ENCODE peak calls at places on chromosome 12, in ten cellular contexts. O is prostate gland; B is foreskin fibroblast; X is cardiac muscle cell; K is CD4-positive, alpha-beta T cell; R is mucosa of descending colon; C is breast epithelium; Z is WTC11; S is GM23338; I is omental fat pad. J is an unnamed sample.

GRCh38 chr12:108826115-108826806 is 31.1 kb downstream of the SSH1 start:
- DNase-seq in O (no peak), B (peak; percentile 98), X (no peak), K (no peak), R (peak; percentile 48), C (no peak), Z (no peak), S (no peak), I (no peak), J (peak; percentile 20)

GRCh38 chr12:89949457-89950195 is 241.0 kb upstream of the ATP2B1 start:
- DNase-seq in O (peak; percentile 27), B (peak; percentile 62), X (peak; percentile 45), K (peak; percentile 19), R (peak; percentile 48), C (no peak), Z (no peak), S (peak; percentile 34), I (no peak), J (peak; percentile 70)

GRCh38 chr12:27524839-27525238 is 833 bp downstream of the PPFIBP1 start:
- DNase-seq in O (peak; percentile 27), B (peak; percentile 59), X (no peak), K (no peak), R (peak; percentile 57), C (peak; percentile 25), Z (no peak), S (peak; percentile 14), I (no peak), J (no peak)

GRCh38 chr12:109822951-109823411 is 10.2 kb downstream of the TRPV4 start:
- DNase-seq in O (peak; percentile 85), B (no peak), X (no peak), K (no peak), R (no peak), C (peak; percentile 60), Z (no peak), S (no peak), I (no peak), J (no peak)

GRCh38 chr12:111434049-111434448 is 28.3 kb downstream of the SH2B3 start:
- DNase-seq in O (no peak), B (no peak), X (no peak), K (no peak), R (no peak), C (no peak), Z (no peak), S (no peak), I (no peak), J (no peak)

GRCh38 chr12:107415066-107415465 is 270.5 kb upstream of the PWP1 start:
- DNase-seq in O (no peak), B (peak; percentile 70), X (no peak), K (no peak), R (no peak), C (no peak), Z (no peak), S (no peak), I (no peak), J (no peak)

GRCh38 chr12:131082795-131083194 is 129.1 kb downstream of the ADGRD1 start:
- DNase-seq in O (no peak), B (no peak), X (no peak), K (no peak), R (no peak), C (no peak), Z (peak; percentile 4), S (no peak), I (no peak), J (no peak)

GRCh38 chr12:76983420-76983819 is 81.9 kb downstream of the E2F7 start:
- DNase-seq in O (no peak), B (no peak), X (no peak), K (no peak), R (no peak), C (no peak), Z (no peak), S (no peak), I (no peak), J (no peak)

GRCh38 chr12:1410794-1411193 is 183.6 kb downstream of the FBXL14 start:
- DNase-seq in O (no peak), B (peak; percentile 15), X (no peak), K (no peak), R (no peak), C (no peak), Z (no peak), S (no peak), I (no peak), J (no peak)

GRCh38 chr12:82651489-82651888 is 35.2 kb upstream of the TMTC2 start:
- DNase-seq in O (no peak), B (no peak), X (no peak), K (no peak), R (no peak), C (no peak), Z (no peak), S (no peak), I (no peak), J (no peak)

GRCh38 chr12:129097451-129097850 is 244.2 kb downstream of the GLT1D1 start:
- DNase-seq in O (no peak), B (no peak), X (no peak), K (no peak), R (no peak), C (no peak), Z (no peak), S (no peak), I (no peak), J (no peak)

GRCh38 chr12:27988594-27989233 is 16.2 kb upstream of the PTHLH start:
- DNase-seq in O (no peak), B (no peak), X (no peak), K (no peak), R (no peak), C (no peak), Z (no peak), S (no peak), I (no peak), J (no peak)

GRCh38 chr12:51533799-51534198 is 57.2 kb upstream of the SCN8A start:
- DNase-seq in O (no peak), B (peak; percentile 28), X (peak; percentile 41), K (no peak), R (no peak), C (no peak), Z (no peak), S (peak; percentile 54), I (no peak), J (no peak)
- TF ChIP-seq CTCF in O (no peak), B (peak; percentile 20), X (peak; percentile 21), K (no peak), R (no peak), C (no peak), Z (no peak), S (peak; percentile 55), I (no peak), J (no peak)

GRCh38 chr12:100391856-100392255 is 35.0 kb downstream of the SLC17A8 start:
- DNase-seq in O (no peak), B (no peak), X (no peak), K (no peak), R (peak; percentile 86), C (no peak), Z (no peak), S (no peak), I (no peak), J (no peak)
- TF ChIP-seq CTCF in O (peak; percentile 25), B (no peak), X (peak; percentile 42), K (no peak), R (no peak), C (no peak), Z (no peak), S (peak; percentile 27), I (no peak), J (no peak)

GRCh38 chr12:11496157-11496851 is 100.9 kb upstream of the PRB2 start:
- DNase-seq in O (no peak), B (no peak), X (no peak), K (no peak), R (no peak), C (no peak), Z (no peak), S (peak; percentile 49), I (no peak), J (no peak)
- TF ChIP-seq CTCF in O (no peak), B (no peak), X (no peak), K (no peak), R (no peak), C (no peak), Z (no peak), S (no peak), I (no peak), J (no peak)

GRCh38 chr12:49069507-49070346 is at the start of gene RHEBL1:
- DNase-seq in O (peak; percentile 98), B (peak; percentile 99), X (peak; percentile 99), K (peak; percentile 96), R (peak; percentile 99), C (peak; percentile 97), Z (peak; percentile 95), S (peak; percentile 97), I (peak; percentile 97), J (peak; percentile 100)
- TF ChIP-seq CTCF in O (peak; percentile 33), B (no peak), X (no peak), K (no peak), R (no peak), C (no peak), Z (no peak), S (peak; percentile 22), I (no peak), J (no peak)

GRCh38 chr12:67069451-67070306 is 199.5 kb upstream of the CAND1 start:
- DNase-seq in O (no peak), B (peak; percentile 52), X (peak; percentile 69), K (peak; percentile 25), R (peak; percentile 41), C (no peak), Z (peak; percentile 74), S (peak; percentile 87), I (no peak), J (peak; percentile 35)
- TF ChIP-seq CTCF in O (no peak), B (no peak), X (no peak), K (no peak), R (no peak), C (no peak), Z (no peak), S (no peak), I (no peak), J (no peak)

DNA sequence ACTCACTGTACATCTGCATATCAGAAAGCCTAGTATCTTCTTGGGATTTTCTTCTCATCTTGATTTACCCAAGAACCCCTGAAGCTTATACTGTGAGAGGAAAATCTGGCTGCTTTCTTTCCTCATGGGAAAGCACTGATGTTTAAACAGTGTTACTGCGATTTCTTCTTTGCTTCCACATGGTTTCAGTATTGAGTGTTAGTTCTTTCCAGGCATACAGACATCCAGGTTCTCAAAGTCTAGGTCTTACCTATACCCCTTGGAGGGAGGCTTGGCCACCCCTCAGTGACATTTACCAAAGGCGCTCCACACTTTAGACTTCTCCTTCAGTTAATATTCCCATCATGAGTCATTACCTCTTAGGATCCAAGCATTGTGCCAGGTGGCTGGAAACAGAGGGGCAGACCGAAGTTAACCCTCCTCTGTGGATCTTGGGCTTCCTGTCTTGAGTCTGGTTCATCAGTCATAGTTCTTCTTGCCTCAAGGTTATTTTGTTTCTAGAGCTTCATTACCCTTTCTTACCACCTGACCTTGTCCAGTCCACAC is 79.1 kb downstream of the TMEM117 start:
- DNase-seq in O (no peak), B (peak; percentile 9), X (no peak), K (no peak), R (no peak), C (no peak), Z (no peak), S (peak; percentile 63), I (no peak), J (no peak)
- TF ChIP-seq CTCF in O (no peak), B (no peak), X (no peak), K (no peak), R (no peak), C (no peak), Z (no peak), S (peak; percentile 57), I (no peak), J (no peak)

J was measured in activated CD8-positive, alpha-beta T cell treated with anti-CD3 and anti-CD28 coated beads for 36 hours.